ENCODE peak calls at places on chromosome 15, in ten cellular contexts. F is fibroblast of the aortic adventitia, A is fibroblast of lung, W is GM06990, O is GM20000, N is AG09309, B is mammary epithelial cell, U is AG04450, P is OCI-LY7, S is HL-60. Q is an unnamed sample.

GRCh38 chr15:87496795-87497194 is 759.7 kb downstream of the NTRK3 start:
- DNase-seq in F (peak; percentile 12), A (no peak), W (no peak), O (no peak), N (no peak), B (no peak), U (no peak), P (no peak), S (no peak), Q (no peak)

GRCh38 chr15:89364341-89364740 is 29.7 kb upstream of the POLG start:
- DNase-seq in F (no peak), A (no peak), W (no peak), O (no peak), N (no peak), B (no peak), U (no peak), P (no peak), S (peak; percentile 94), Q (no peak)

GRCh38 chr15:48458876-48459275 is 127.6 kb downstream of the DUT start:
- DNase-seq in F (peak; percentile 72), A (peak; percentile 45), W (no peak), O (no peak), N (no peak), B (no peak), U (peak; percentile 52), P (no peak), S (no peak), Q (no peak)

GRCh38 chr15:78046796-78047341 is 30.6 kb downstream of the TBC1D2B start:
- DNase-seq in F (no peak), A (no peak), W (no peak), O (no peak), N (no peak), B (peak; percentile 48), U (no peak), P (no peak), S (peak; percentile 73), Q (no peak)

GRCh38 chr15:74851960-74852359 is 9.0 kb upstream of the ULK3 start:
- DNase-seq in F (no peak), A (no peak), W (no peak), O (no peak), N (no peak), B (no peak), U (no peak), P (no peak), S (no peak), Q (no peak)

GRCh38 chr15:96535148-96535547 is 204.6 kb downstream of the NR2F2 start:
- DNase-seq in F (no peak), A (no peak), W (no peak), O (no peak), N (no peak), B (no peak), U (no peak), P (no peak), S (no peak), Q (no peak)

GRCh38 chr15:64443747-64444621 is 16.4 kb upstream of the ZNF609 start:
- DNase-seq in F (peak; percentile 92), A (peak; percentile 78), W (peak; percentile 59), O (peak; percentile 58), N (peak; percentile 43), B (peak; percentile 87), U (peak; percentile 70), P (no peak), S (peak; percentile 4), Q (peak; percentile 63)

GRCh38 chr15:42929449-42929848 is 8.9 kb upstream of the TTBK2 start:
- DNase-seq in F (no peak), A (no peak), W (no peak), O (no peak), N (no peak), B (no peak), U (no peak), P (no peak), S (no peak), Q (no peak)

GRCh38 chr15:89406756-89407650 is 72.4 kb upstream of the POLG start:
- DNase-seq in F (no peak), A (no peak), W (no peak), O (peak; percentile 20), N (no peak), B (no peak), U (no peak), P (no peak), S (peak; percentile 65), Q (no peak)

GRCh38 chr15:74523982-74524381 is 17.0 kb upstream of the ARID3B start:
- DNase-seq in F (no peak), A (no peak), W (no peak), O (no peak), N (no peak), B (peak; percentile 85), U (no peak), P (no peak), S (no peak), Q (no peak)

GRCh38 chr15:62021991-62022600 is 38.2 kb downstream of the VPS13C start:
- DNase-seq in F (no peak), A (no peak), W (no peak), O (no peak), N (no peak), B (no peak), U (no peak), P (peak; percentile 8), S (no peak), Q (no peak)

GRCh38 chr15:70833897-70834765 is 19.8 kb downstream of the LARP6 start:
- DNase-seq in F (peak; percentile 91), A (peak; percentile 88), W (no peak), O (no peak), N (no peak), B (peak; percentile 57), U (peak; percentile 67), P (no peak), S (peak; percentile 29), Q (no peak)

GRCh38 chr15:90087454-90088154 is 14.7 kb downstream of the IDH2 start:
- DNase-seq in F (peak; percentile 16), A (peak; percentile 38), W (no peak), O (no peak), N (no peak), B (no peak), U (no peak), P (peak; percentile 41), S (peak; percentile 45), Q (no peak)

GRCh38 chr15:87959080-87959479 is 297.5 kb downstream of the NTRK3 start:
- DNase-seq in F (no peak), A (no peak), W (no peak), O (no peak), N (no peak), B (no peak), U (no peak), P (no peak), S (no peak), Q (no peak)

GRCh38 chr15:48861813-48862431 is 16.0 kb upstream of the EID1 start:
- DNase-seq in F (peak; percentile 88), A (peak; percentile 86), W (peak; percentile 21), O (peak; percentile 57), N (peak; percentile 62), B (peak; percentile 38), U (no peak), P (peak; percentile 77), S (peak; percentile 63), Q (peak; percentile 56)

GRCh38 chr15:70149667-70150404 is 52.1 kb upstream of the TLE3 start:
- DNase-seq in F (peak; percentile 47), A (peak; percentile 46), W (no peak), O (no peak), N (no peak), B (peak; percentile 33), U (peak; percentile 49), P (peak; percentile 31), S (no peak), Q (no peak)

GRCh38 chr15:61621146-61621545 is 392.0 kb upstream of the RORA start:
- DNase-seq in F (no peak), A (no peak), W (no peak), O (peak; percentile 12), N (no peak), B (peak; percentile 10), U (no peak), P (peak; percentile 1), S (no peak), Q (no peak)

GRCh38 chr15:40233727-40234577 is 4.9 kb upstream of the PAK6 start:
- DNase-seq in F (no peak), A (no peak), W (no peak), O (no peak), N (no peak), B (peak; percentile 89), U (no peak), P (no peak), S (no peak), Q (no peak)
- TF ChIP-seq CTCF in F (no peak), A (no peak), W (no peak), O (no peak), N (no peak), B (peak; percentile 8), U (no peak), P (no peak), S (no peak), Q (no peak)

DNA sequence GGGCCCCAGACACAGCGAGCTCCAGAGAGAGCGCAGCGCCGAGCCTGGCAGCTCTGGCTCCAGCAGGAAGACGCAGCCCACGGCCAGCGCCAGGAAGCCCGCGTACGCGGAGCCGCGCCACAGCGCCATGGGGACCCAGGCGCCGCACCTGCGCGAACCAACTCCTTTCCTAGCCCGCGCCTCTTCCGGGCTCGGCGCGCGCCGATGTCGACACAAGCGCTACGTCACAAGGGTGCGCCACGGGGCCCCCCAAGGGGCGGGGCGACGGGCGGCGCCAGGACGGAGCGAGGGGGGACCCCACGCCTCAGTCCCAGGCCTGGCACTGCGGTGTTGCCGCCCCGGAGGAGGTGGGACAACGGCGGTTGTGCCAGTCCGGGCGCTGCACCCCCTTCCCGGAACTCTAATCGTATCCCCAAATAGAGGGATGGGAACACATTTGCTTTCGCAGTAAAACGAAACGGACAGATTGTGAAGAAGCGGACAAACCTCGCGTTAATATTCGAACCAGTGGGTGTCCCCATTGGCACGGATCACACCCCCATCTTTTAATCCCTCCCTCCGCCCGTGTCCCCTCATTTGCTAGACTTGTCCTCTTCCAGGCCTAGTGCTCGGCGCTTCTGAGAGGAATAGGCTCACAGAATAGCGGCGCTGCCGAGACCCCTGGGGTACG is at the start of gene ADPGK:
- DNase-seq in F (peak; percentile 90), A (peak; percentile 92), W (peak; percentile 97), O (peak; percentile 98), N (peak; percentile 66), B (peak; percentile 95), U (peak; percentile 72), P (peak; percentile 96), S (peak; percentile 87), Q (peak; percentile 97)
- TF ChIP-seq CTCF in F (no peak), A (no peak), W (no peak), O (no peak), N (no peak), B (no peak), U (no peak), P (no peak), S (no peak), Q (no peak)

DNA sequence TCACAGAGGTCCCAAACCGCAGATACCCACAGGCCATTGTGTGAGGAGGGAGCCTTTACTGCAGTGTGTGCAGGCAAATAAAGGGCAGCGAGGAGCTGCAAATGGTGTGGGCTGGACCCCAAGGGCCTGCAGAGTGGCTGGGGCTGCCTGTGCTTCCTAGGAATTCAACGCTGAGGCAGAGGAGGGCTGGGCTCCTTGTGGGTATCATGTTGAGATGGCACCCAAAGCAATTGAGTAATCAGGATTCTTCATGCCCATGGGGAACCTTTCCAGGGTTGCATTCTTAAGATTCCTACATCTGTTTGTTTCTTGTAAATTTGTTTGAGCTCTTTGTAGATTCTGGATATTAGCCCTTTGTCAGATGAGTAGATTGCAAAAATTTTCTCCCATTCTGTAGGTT is 85.4 kb upstream of the LIPC start:
- DNase-seq in F (peak; percentile 59), A (no peak), W (no peak), O (no peak), N (peak; percentile 81), B (peak; percentile 53), U (no peak), P (no peak), S (no peak), Q (no peak)
- TF ChIP-seq CTCF in F (no peak), A (no peak), W (no peak), O (no peak), N (no peak), B (no peak), U (no peak), P (no peak), S (no peak), Q (no peak)

GRCh38 chr15:68277605-68278344 is at the start of gene FEM1B:
- DNase-seq in F (peak; percentile 92), A (peak; percentile 95), W (peak; percentile 97), O (peak; percentile 93), N (peak; percentile 75), B (peak; percentile 95), U (peak; percentile 80), P (peak; percentile 90), S (peak; percentile 90), Q (peak; percentile 92)
- TF ChIP-seq CTCF in F (no peak), A (no peak), W (no peak), O (no peak), N (no peak), B (no peak), U (no peak), P (no peak), S (no peak), Q (no peak)

Q was measured in GM10248.